ENCODE peak calls at places on chromosomes 2 and 18, in seven cellular contexts. Q, F, U, G, W, N and V are unnamed samples.

GRCh38 chr2:193076995-193077394 is 882.3 kb upstream of the TMEFF2 start:
- DNase-seq in Q (no peak), F (no peak), U (no peak), G (no peak), W (no peak), N (no peak), V (no peak)

GRCh38 chr18:11651899-11652298 is 37.2 kb upstream of the GNAL start:
- DNase-seq in Q (no peak), F (no peak), U (no peak), G (no peak), W (no peak), N (no peak), V (no peak)

GRCh38 chr2:95287336-95287735 is 9.8 kb upstream of the KCNIP3 start:
- DNase-seq in Q (no peak), F (no peak), U (no peak), G (no peak), W (no peak), N (no peak), V (no peak)

GRCh38 chr2:119431155-119431975 is at the start of gene TMEM37:
- DNase-seq in Q (peak; percentile 28), F (peak; percentile 91), U (peak; percentile 52), G (peak; percentile 50), W (peak; percentile 94), N (peak; percentile 50), V (peak; percentile 95)

GRCh38 chr2:220393717-220394116 is 766.3 kb downstream of the SLC4A3 start:
- DNase-seq in Q (no peak), F (no peak), U (no peak), G (no peak), W (no peak), N (no peak), V (no peak)

GRCh38 chr2:21781962-21782361 is 658.2 kb downstream of the TDRD15 start:
- DNase-seq in Q (no peak), F (no peak), U (no peak), G (no peak), W (no peak), N (no peak), V (no peak)

GRCh38 chr2:97808816-97809215 is 95.4 kb downstream of the ZAP70 start:
- DNase-seq in Q (no peak), F (no peak), U (no peak), G (no peak), W (no peak), N (no peak), V (no peak)

GRCh38 chr2:227411320-227411989 is 23.7 kb upstream of the SCYGR1 start:
- DNase-seq in Q (no peak), F (no peak), U (no peak), G (peak; percentile 36), W (no peak), N (no peak), V (no peak)

GRCh38 chr2:149420053-149420963 is 89.9 kb downstream of the LYPD6 start:
- DNase-seq in Q (no peak), F (no peak), U (no peak), G (no peak), W (no peak), N (no peak), V (no peak)

GRCh38 chr2:160157861-160158813 is 41.9 kb downstream of the ITGB6 start:
- DNase-seq in Q (no peak), F (peak; percentile 15), U (no peak), G (no peak), W (peak; percentile 63), N (no peak), V (no peak)

GRCh38 chr2:11877764-11878163 is 131.3 kb downstream of the LPIN1 start:
- DNase-seq in Q (no peak), F (no peak), U (no peak), G (no peak), W (no peak), N (no peak), V (no peak)

GRCh38 chr18:61957801-61958516 is 65.2 kb upstream of the RNF152 start:
- DNase-seq in Q (no peak), F (peak; percentile 4), U (peak; percentile 78), G (no peak), W (no peak), N (no peak), V (no peak)

GRCh38 chr2:220674033-220674432 is 898.1 kb downstream of the EPHA4 start:
- DNase-seq in Q (no peak), F (no peak), U (no peak), G (no peak), W (no peak), N (no peak), V (no peak)

GRCh38 chr2:30232801-30233130 is 1.4 kb downstream of the LBH start:
- DNase-seq in Q (no peak), F (no peak), U (no peak), G (no peak), W (no peak), N (no peak), V (peak; percentile 52)

GRCh38 chr2:206642075-206643025 is at the start of gene FAM237A:
- DNase-seq in Q (peak; percentile 4), F (peak; percentile 52), U (peak; percentile 56), G (peak; percentile 58), W (peak; percentile 89), N (peak; percentile 33), V (peak; percentile 72)

GRCh38 chr2:119826370-119826961 is 66.7 kb downstream of the PTPN4 start:
- DNase-seq in Q (no peak), F (peak; percentile 58), U (peak; percentile 49), G (peak; percentile 67), W (peak; percentile 44), N (no peak), V (peak; percentile 84)

GRCh38 chr18:74276609-74277008 is 15.2 kb downstream of the CYB5A start:
- DNase-seq in Q (no peak), F (no peak), U (no peak), G (no peak), W (no peak), N (no peak), V (peak; percentile 50)

GRCh38 chr2:115460008-115460407 is 1017.6 kb downstream of the DPP10 start:
- DNase-seq in Q (no peak), F (no peak), U (no peak), G (no peak), W (no peak), N (no peak), V (no peak)

GRCh38 chr2:28624436-28624797 is 127.2 kb upstream of the PPP1CB start:
- DNase-seq in Q (no peak), F (no peak), U (no peak), G (no peak), W (no peak), N (no peak), V (no peak)

GRCh38 chr2:46990231-46990588 is 74.6 kb upstream of the MCFD2 start:
- DNase-seq in Q (no peak), F (no peak), U (no peak), G (no peak), W (no peak), N (no peak), V (no peak)

GRCh38 chr2:46989491-46990230 is 74.1 kb upstream of the MCFD2 start:
- DNase-seq in Q (no peak), F (no peak), U (no peak), G (no peak), W (no peak), N (no peak), V (no peak)

GRCh38 chr2:46985512-46985911 is 69.9 kb upstream of the MCFD2 start:
- DNase-seq in Q (no peak), F (no peak), U (no peak), G (peak; percentile 59), W (no peak), N (no peak), V (no peak)

GRCh38 chr2:46988733-46989481 is 73.3 kb upstream of the MCFD2 start:
- DNase-seq in Q (no peak), F (no peak), U (no peak), G (no peak), W (peak; percentile 62), N (no peak), V (no peak)

DNA sequence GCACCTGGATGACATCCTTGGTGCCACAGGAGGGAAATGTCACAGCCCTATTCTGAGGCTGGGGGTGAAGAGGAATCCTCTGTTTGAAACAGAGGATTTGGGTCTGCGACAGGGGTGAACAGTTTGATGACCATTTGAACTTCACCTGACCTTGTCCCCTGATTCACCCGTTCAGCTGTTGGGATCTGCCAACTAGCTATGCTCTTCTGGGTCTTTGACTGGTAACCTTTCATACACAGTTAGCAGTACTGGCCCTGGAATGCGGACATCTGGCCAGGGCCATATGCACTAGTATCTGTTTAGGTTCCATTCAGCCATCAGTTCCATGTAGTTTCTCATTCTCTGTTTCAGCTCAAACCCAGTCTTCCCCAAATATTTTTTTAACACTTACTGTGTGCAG is 72.6 kb upstream of the MCFD2 start:
- DNase-seq in Q (no peak), F (no peak), U (no peak), G (no peak), W (no peak), N (no peak), V (no peak)
- H3K27ac ChIP-seq in Q (no peak overlapping the region), F (no peak overlapping the region), U (no peak overlapping the region), G (peak overlapping the region; percentile 87), W (no peak overlapping the region), N (no peak overlapping the region), V (no peak overlapping the region)

GRCh38 chr18:35470440-35470839 is 27.3 kb downstream of the INO80C start:
- DNase-seq in Q (no peak), F (no peak), U (peak; percentile 16), G (no peak), W (no peak), N (no peak), V (no peak)

GRCh38 chr18:35477497-35477896 is 20.3 kb downstream of the INO80C start:
- DNase-seq in Q (no peak), F (no peak), U (no peak), G (no peak), W (no peak), N (no peak), V (no peak)

GRCh38 chr18:35474884-35475283 is 22.9 kb downstream of the INO80C start:
- DNase-seq in Q (no peak), F (no peak), U (no peak), G (no peak), W (no peak), N (no peak), V (no peak)

GRCh38 chr18:35469696-35470095 is 28.1 kb downstream of the INO80C start:
- DNase-seq in Q (no peak), F (no peak), U (peak; percentile 24), G (peak; percentile 25), W (no peak), N (no peak), V (no peak)

GRCh38 chr18:35473562-35473961 is 24.2 kb downstream of the INO80C start:
- DNase-seq in Q (no peak), F (no peak), U (no peak), G (no peak), W (no peak), N (no peak), V (no peak)
- TF ChIP-seq CTCF in Q (no peak), F (no peak), U (no peak), G (no peak), W (no peak), N (no peak), V (no peak)

GRCh38 chr2:184597571-184597980 is 753 bp upstream of the ZNF804A start:
- DNase-seq in Q (peak; percentile 26), F (no peak), U (peak; percentile 65), G (no peak), W (peak; percentile 68), N (peak; percentile 15), V (peak; percentile 74)
- TF ChIP-seq EZH2 in Q (no peak), F (no peak), U (peak; percentile 30), G (no peak), W (peak; percentile 58), N (no peak), V (no peak)

DNA sequence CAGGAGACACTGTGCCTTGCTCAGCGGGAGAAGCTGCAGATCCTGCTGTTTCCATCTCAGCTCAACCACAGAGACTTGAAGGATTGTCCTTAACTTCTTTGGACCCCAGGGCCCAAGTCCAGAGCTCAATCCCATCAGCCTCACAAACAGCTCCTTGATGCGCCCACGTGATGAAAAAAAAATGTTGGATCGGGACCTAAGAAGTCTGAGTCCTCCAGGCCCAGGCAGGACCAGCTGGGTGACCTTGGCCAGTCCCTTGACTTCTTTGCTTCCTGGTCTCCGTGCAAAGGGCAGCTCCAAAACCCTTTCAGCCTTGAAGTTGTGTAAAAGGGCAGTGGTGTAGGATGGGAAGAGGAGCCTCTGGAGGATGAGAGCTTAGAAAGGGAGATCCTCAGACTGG is 175.5 kb downstream of the ZFP36L2 start:
- DNase-seq in Q (no peak), F (no peak), U (peak; percentile 15), G (no peak), W (no peak), N (no peak), V (no peak)
- H3K27ac ChIP-seq in Q (no peak overlapping the region), F (no peak overlapping the region), U (peak overlapping the region; percentile 14), G (peak overlapping the region; percentile 18), W (no peak overlapping the region), N (no peak overlapping the region), V (no peak overlapping the region)